ENCODE peak calls at places on chromosome 5, in eight cellular contexts. U is GM13977; O is activated CD4-positive, alpha-beta T cell treated with anti-CD3 and anti-CD28 coated beads, Interleukin-2, amount 50 U/mL, for 24 hours; A is HFFc6; H is mesenteric fat pad; F is KBM-7; B is GM12892; X is ELR. Z is an unnamed sample.

GRCh38 chr5:16578474-16578883 is 38.3 kb downstream of the RETREG1 start:
- DNase-seq in B (no peak), X (no peak), H (no peak), O (no peak), U (no peak), A (no peak), F (no peak), Z (no peak)

GRCh38 chr5:116370886-116371285 is 203.7 kb downstream of the SEMA6A start:
- DNase-seq in H (no peak), B (no peak), A (no peak), X (peak), O (no peak), U (no peak), F (peak), Z (no peak)

GRCh38 chr5:179772355-179772754 is 21.4 kb upstream of the LTC4S start:
- DNase-seq in O (no peak), B (no peak), A (no peak), F (no peak), U (no peak), H (no peak), X (no peak), Z (no peak)

GRCh38 chr5:168304349-168304748 is 12.9 kb downstream of the WWC1 start:
- DNase-seq in U (no peak), A (no peak), X (no peak), O (no peak), B (no peak), F (no peak), H (no peak), Z (no peak)

GRCh38 chr5:142863856-142864255 is 93.7 kb downstream of the ARHGAP26 start:
- DNase-seq in H (no peak), B (no peak), O (no peak), X (no peak), A (no peak), U (no peak), F (no peak), Z (no peak)

GRCh38 chr5:158570502-158570901 is 529.2 kb downstream of the EBF1 start:
- DNase-seq in O (no peak), F (no peak), X (no peak), U (no peak), A (no peak), B (no peak), H (no peak), Z (no peak)

GRCh38 chr5:31934156-31934555 is 240.0 kb downstream of the GOLPH3 start:
- DNase-seq in X (no peak), O (no peak), A (no peak), B (no peak), U (no peak), F (no peak), H (no peak), Z (no peak)

GRCh38 chr5:64594601-64595518 is 89.0 kb downstream of the RGS7BP start:
- DNase-seq in U (no peak), O (no peak), F (no peak), H (no peak), A (no peak), B (no peak), X (peak), Z (no peak)

GRCh38 chr5:178673801-178674200 is 47.0 kb upstream of the CLK4 start:
- DNase-seq in A (no peak), H (no peak), O (no peak), B (no peak), X (no peak), U (no peak), F (no peak), Z (no peak)

GRCh38 chr5:152505442-152506042 is 100.5 kb upstream of the NMUR2 start:
- DNase-seq in U (peak), X (peak), A (peak), O (no peak), F (peak), B (no peak), H (no peak), Z (no peak)

GRCh38 chr5:178468196-178468685 is 122.0 kb downstream of the COL23A1 start:
- DNase-seq in A (no peak), B (no peak), F (no peak), X (no peak), U (no peak), H (peak), O (no peak), Z (peak)

GRCh38 chr5:55850839-55851674 is at the start of gene IL31RA:
- DNase-seq in B (no peak), O (no peak), U (no peak), F (no peak), X (peak), A (peak), H (no peak), Z (no peak)

GRCh38 chr5:172593721-172594120 is 47.3 kb upstream of the NEURL1B start:
- DNase-seq in X (no peak), U (no peak), F (no peak), H (peak), O (no peak), B (no peak), A (no peak), Z (no peak)

GRCh38 chr5:72184408-72184807 is 77.1 kb downstream of the MAP1B start:
- DNase-seq in A (no peak), U (no peak), O (no peak), H (no peak), B (no peak), F (no peak), X (no peak), Z (no peak)

GRCh38 chr5:32362527-32362926 is 49.8 kb upstream of the MTMR12 start:
- DNase-seq in F (no peak), U (no peak), B (no peak), X (no peak), O (no peak), H (no peak), A (no peak), Z (no peak)

GRCh38 chr5:665541-665955 is 27.6 kb downstream of the TPPP start:
- DNase-seq in F (no peak), O (no peak), A (no peak), X (no peak), U (no peak), B (no peak), H (no peak), Z (no peak)

GRCh38 chr5:134432677-134433359 is 21.1 kb upstream of the CDKN2AIPNL start:
- DNase-seq in B (no peak), X (peak), F (no peak), A (no peak), H (no peak), U (no peak), O (no peak), Z (no peak)

GRCh38 chr5:14726066-14726838 is 61.7 kb downstream of the OTULIN start:
- DNase-seq in X (peak), A (peak), B (no peak), H (peak), F (no peak), U (no peak), O (no peak), Z (no peak)

GRCh38 chr5:173689171-173689676 is 72.8 kb upstream of the BOD1 start:
- DNase-seq in B (no peak), H (no peak), F (no peak), A (no peak), O (no peak), X (no peak), U (no peak), Z (peak)

GRCh38 chr5:62143268-62144229 is 162.5 kb upstream of the KIF2A start:
- DNase-seq in U (peak), X (peak), F (peak), H (no peak), A (peak), B (no peak), O (no peak), Z (no peak)

GRCh38 chr5:133365326-133365725 is 247.0 kb downstream of the FSTL4 start:
- DNase-seq in X (no peak), F (no peak), U (peak), B (no peak), H (no peak), A (no peak), O (no peak), Z (no peak)

GRCh38 chr5:132233081-132233480 is 5.4 kb upstream of the P4HA2 start:
- DNase-seq in H (peak), B (no peak), O (no peak), X (no peak), F (no peak), U (no peak), A (no peak), Z (no peak)

GRCh38 chr5:35672995-35673394 is 55.3 kb downstream of the SPEF2 start:
- DNase-seq in F (peak), X (no peak), O (no peak), B (no peak), H (no peak), A (no peak), U (peak), Z (no peak)

GRCh38 chr5:151741678-151742423 is 16.6 kb downstream of the ATOX1 start:
- DNase-seq in B (no peak), F (no peak), O (no peak), H (no peak), X (peak), U (no peak), A (peak), Z (no peak)

GRCh38 chr5:174750720-174751119 is 26.3 kb downstream of the MSX2 start:
- DNase-seq in X (no peak), O (no peak), B (no peak), A (no peak), H (no peak), F (no peak), U (no peak), Z (no peak)

GRCh38 chr5:172694541-172694940 is 53.5 kb downstream of the NEURL1B start:
- DNase-seq in H (no peak), F (no peak), B (no peak), O (no peak), A (no peak), X (no peak), U (no peak), Z (no peak)

GRCh38 chr5:82313016-82313415 is 34.9 kb upstream of the RPS23 start:
- DNase-seq in U (no peak), O (no peak), H (no peak), F (peak), X (no peak), B (no peak), A (no peak), Z (no peak)

GRCh38 chr5:6026766-6027165 is 351.6 kb downstream of the MED10 start:
- DNase-seq in U (no peak), A (no peak), X (no peak), H (no peak), B (no peak), O (no peak), F (no peak), Z (no peak)

GRCh38 chr5:133818031-133818431 is 150.4 kb downstream of the C5orf15 start:
- DNase-seq in H (peak), A (peak), B (no peak), O (no peak), F (no peak), X (peak), U (no peak), Z (no peak)

GRCh38 chr5:129852747-129853352 is 51.4 kb upstream of the CHSY3 start:
- DNase-seq in O (peak), X (peak), A (peak), H (peak), B (no peak), F (peak), U (peak), Z (peak)

GRCh38 chr5:135323227-135323626 is 75.8 kb downstream of the MACROH2A1 start:
- DNase-seq in A (no peak), X (no peak), F (no peak), O (no peak), H (peak), U (no peak), B (no peak), Z (peak)

GRCh38 chr5:32116574-32117313 is 57.4 kb downstream of the GOLPH3 start:
- DNase-seq in X (peak), F (no peak), H (no peak), A (no peak), B (no peak), U (no peak), O (no peak), Z (no peak)

GRCh38 chr5:41925555-41925946 is 470 bp downstream of the FBXO4 start:
- DNase-seq in B (peak), X (peak), O (no peak), U (no peak), A (no peak), H (peak), F (peak), Z (peak)

GRCh38 chr5:109865636-109866035 is 175.9 kb downstream of the MAN2A1 start:
- DNase-seq in B (no peak), A (peak), H (no peak), F (no peak), U (no peak), O (no peak), X (peak), Z (no peak)

GRCh38 chr5:78649220-78649700 is 688 bp upstream of the LHFPL2 start:
- DNase-seq in B (no peak), X (peak), F (no peak), O (no peak), A (peak), H (no peak), U (no peak), Z (no peak)

GRCh38 chr5:141349917-141350619 is at the start of gene PCDHGB1:
- DNase-seq in B (no peak), H (peak), O (no peak), U (peak), F (peak), X (peak), A (peak), Z (no peak)

GRCh38 chr5:109682383-109682782 is 7.3 kb upstream of the MAN2A1 start:
- DNase-seq in U (no peak), B (no peak), A (no peak), O (no peak), X (no peak), H (no peak), F (no peak), Z (no peak)

GRCh38 chr5:157469687-157470086 is 9.7 kb downstream of the NIPAL4 start:
- DNase-seq in U (no peak), F (no peak), A (no peak), O (no peak), H (no peak), X (no peak), B (no peak), Z (no peak)

GRCh38 chr5:169812786-169813185 is 167.5 kb downstream of the INSYN2B start:
- DNase-seq in U (no peak), F (no peak), H (no peak), A (no peak), B (no peak), O (no peak), X (no peak), Z (no peak)

GRCh38 chr5:64612349-64612961 is 77.8 kb upstream of the SHISAL2B start:
- DNase-seq in U (peak), A (peak), X (peak), F (peak), B (no peak), O (no peak), H (no peak), Z (no peak)

Z was measured in left lobe of liver.